ENCODE peak calls at places on chromosomes 12 and 14, in four cellular contexts. One of them, this sample, is unnamed.

GRCh38 chr14:56131865-56132830 is 13.9 kb downstream of the PELI2 start:
- DNase-seq in K562: no peak
- DNase-seq in A549: no peak
- DNase-seq in GM12878: no peak
- DNase-seq in this sample: no peak

GRCh38 chr12:52906049-52906645 is 1.3 kb upstream of the KRT8 start:
- DNase-seq in A549: no peak
- DNase-seq in K562: no peak
- DNase-seq in GM12878: no peak
- DNase-seq in this sample: no peak

GRCh38 chr14:68539311-68539737 is 253.5 kb downstream of the ZFP36L1 start:
- DNase-seq in K562: no peak
- DNase-seq in A549: no peak
- DNase-seq in GM12878: no peak
- DNase-seq in this sample: no peak

GRCh38 chr12:42144174-42144423 is 575 bp downstream of the GXYLT1 start:
- DNase-seq in K562: peak
- DNase-seq in GM12878: no peak
- DNase-seq in A549: no peak
- DNase-seq in this sample: no peak

GRCh38 chr12:117377758-117378157 is 16.3 kb upstream of the NOS1 start:
- DNase-seq in K562: peak
- DNase-seq in A549: no peak
- DNase-seq in GM12878: no peak
- DNase-seq in this sample: no peak

GRCh38 chr12:46841891-46842290 is 16.1 kb upstream of the SLC38A4 start:
- DNase-seq in A549: no peak
- DNase-seq in GM12878: no peak
- DNase-seq in K562: no peak
- DNase-seq in this sample: no peak

GRCh38 chr14:78638926-78639325 is 468.8 kb downstream of the NRXN3 start:
- DNase-seq in A549: no peak
- DNase-seq in GM12878: no peak
- DNase-seq in K562: no peak
- DNase-seq in this sample: no peak

GRCh38 chr12:51225800-51226199 is 7.9 kb upstream of the POU6F1 start:
- DNase-seq in K562: no peak
- DNase-seq in GM12878: no peak
- DNase-seq in A549: no peak
- DNase-seq in this sample: no peak

GRCh38 chr14:52313903-52314481 is at the start of gene PTGER2:
- DNase-seq in A549: peak
- DNase-seq in K562: peak
- DNase-seq in GM12878: no peak
- DNase-seq in this sample: no peak

GRCh38 chr12:5040368-5040767 is 3.3 kb upstream of the KCNA5 start:
- DNase-seq in A549: no peak
- DNase-seq in K562: no peak
- DNase-seq in GM12878: no peak
- DNase-seq in this sample: no peak

GRCh38 chr12:72723732-72724131 is 451.6 kb downstream of the TRHDE start:
- DNase-seq in GM12878: no peak
- DNase-seq in K562: no peak
- DNase-seq in A549: no peak
- DNase-seq in this sample: no peak

GRCh38 chr14:55578511-55578910 is 1.5 kb upstream of the KTN1 start:
- DNase-seq in GM12878: no peak
- DNase-seq in A549: no peak
- DNase-seq in K562: no peak
- DNase-seq in this sample: no peak

GRCh38 chr12:122028601-122029560 is 7.2 kb downstream of the BCL7A start:
- DNase-seq in GM12878: peak
- DNase-seq in A549: no peak
- DNase-seq in K562: no peak
- DNase-seq in this sample: no peak

GRCh38 chr12:109940339-109940923 is 40.4 kb downstream of the TCHP start:
- DNase-seq in A549: no peak
- DNase-seq in K562: no peak
- DNase-seq in GM12878: no peak
- DNase-seq in this sample: no peak

GRCh38 chr14:96497586-96497985 is 4.6 kb upstream of the PAPOLA start:
- DNase-seq in A549: no peak
- DNase-seq in K562: no peak
- DNase-seq in GM12878: no peak
- DNase-seq in this sample: no peak

GRCh38 chr14:90274808-90275454 is 18.6 kb downstream of the PSMC1 start:
- DNase-seq in K562: no peak
- DNase-seq in GM12878: no peak
- DNase-seq in A549: no peak
- DNase-seq in this sample: no peak

GRCh38 chr14:89226789-89227489 is 190.1 kb downstream of the FOXN3 start:
- DNase-seq in A549: no peak
- DNase-seq in GM12878: no peak
- DNase-seq in K562: no peak
- DNase-seq in this sample: no peak

GRCh38 chr12:6089041-6089823 is 35.2 kb downstream of the VWF start:
- DNase-seq in GM12878: no peak
- DNase-seq in K562: no peak
- DNase-seq in A549: no peak
- DNase-seq in this sample: peak

GRCh38 chr12:113954547-113954946 is 11.6 kb downstream of the RBM19 start:
- DNase-seq in GM12878: no peak
- DNase-seq in K562: no peak
- DNase-seq in A549: no peak
- DNase-seq in this sample: no peak

GRCh38 chr14:105898482-105899010 is 372.2 kb downstream of the TMEM121 start:
- DNase-seq in GM12878: no peak
- DNase-seq in K562: no peak
- DNase-seq in A549: no peak
- DNase-seq in this sample: no peak

GRCh38 chr14:105894125-105894977 is 368.0 kb downstream of the TMEM121 start:
- DNase-seq in GM12878: no peak
- DNase-seq in K562: peak
- DNase-seq in A549: no peak
- DNase-seq in this sample: no peak

GRCh38 chr14:105897725-105898113 is 371.3 kb downstream of the TMEM121 start:
- DNase-seq in GM12878: no peak
- DNase-seq in A549: no peak
- DNase-seq in K562: peak
- DNase-seq in this sample: no peak

GRCh38 chr14:105891631-105892452 is 365.5 kb downstream of the TMEM121 start:
- DNase-seq in K562: peak
- DNase-seq in GM12878: no peak
- DNase-seq in A549: no peak
- DNase-seq in this sample: no peak

GRCh38 chr14:105894978-105895881 is 368.8 kb downstream of the TMEM121 start:
- DNase-seq in GM12878: no peak
- DNase-seq in K562: peak
- DNase-seq in A549: no peak
- DNase-seq in this sample: no peak
- TF ChIP-seq USF2 in GM12878: no peak
- TF ChIP-seq USF2 in K562: no peak
- TF ChIP-seq USF2 in A549: no peak
- TF ChIP-seq USF2 in this sample: no peak

DNA sequence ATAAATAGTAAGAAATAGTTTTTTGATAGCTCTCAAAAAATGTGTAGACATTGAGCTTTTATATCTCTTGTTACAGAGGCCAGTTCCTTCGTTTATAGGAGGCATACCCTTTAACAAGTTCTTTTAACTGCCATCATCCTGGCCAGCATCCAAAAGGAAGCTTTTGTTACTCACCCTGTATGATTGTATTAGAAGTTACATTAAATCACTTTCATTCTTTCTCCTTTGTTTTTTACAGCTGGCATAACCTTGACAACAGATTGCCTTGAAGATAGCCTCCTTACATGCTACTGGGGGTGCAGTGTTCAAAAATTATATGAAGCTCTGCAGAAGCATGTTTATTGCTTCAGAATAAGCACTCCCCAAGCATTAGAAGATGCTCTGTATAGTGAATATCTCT is 20.1 kb downstream of the CGRRF1 start:
- DNase-seq in K562: no peak
- DNase-seq in A549: no peak
- DNase-seq in GM12878: no peak
- DNase-seq in this sample: no peak
- TF ChIP-seq RFX5 in K562: no peak
- TF ChIP-seq RFX5 in A549: no peak
- TF ChIP-seq RFX5 in GM12878: no peak
- TF ChIP-seq RFX5 in this sample: no peak

GRCh38 chr14:60355768-60356167 is 106.7 kb downstream of the PPM1A start:
- DNase-seq in GM12878: no peak
- DNase-seq in A549: no peak
- DNase-seq in K562: no peak
- DNase-seq in this sample: no peak

GRCh38 chr14:60353410-60353809 is 104.4 kb downstream of the PPM1A start:
- DNase-seq in GM12878: no peak
- DNase-seq in K562: no peak
- DNase-seq in A549: no peak
- DNase-seq in this sample: no peak

GRCh38 chr14:60363275-60363674 is 114.3 kb downstream of the PPM1A start:
- DNase-seq in A549: no peak
- DNase-seq in GM12878: no peak
- DNase-seq in K562: no peak
- DNase-seq in this sample: no peak

GRCh38 chr14:60356921-60357550 is 108.0 kb downstream of the PPM1A start:
- DNase-seq in K562: no peak
- DNase-seq in GM12878: no peak
- DNase-seq in A549: no peak
- DNase-seq in this sample: no peak

GRCh38 chr14:60357551-60357930 is 108.5 kb downstream of the PPM1A start:
- DNase-seq in GM12878: no peak
- DNase-seq in A549: no peak
- DNase-seq in K562: no peak
- DNase-seq in this sample: no peak
- TF ChIP-seq JUNB in GM12878: no peak
- TF ChIP-seq JUNB in A549: no peak
- TF ChIP-seq JUNB in K562: no peak
- TF ChIP-seq JUNB in this sample: no peak

GRCh38 chr12:86186449-86186848 is 69.7 kb downstream of the MGAT4C start:
- DNase-seq in GM12878: no peak
- DNase-seq in A549: no peak
- DNase-seq in K562: no peak
- DNase-seq in this sample: peak
- TF ChIP-seq USF2 in GM12878: no peak
- TF ChIP-seq USF2 in A549: no peak
- TF ChIP-seq USF2 in K562: no peak
- TF ChIP-seq USF2 in this sample: no peak

GRCh38 chr12:120265483-120266179 is at the start of gene PXN:
- DNase-seq in K562: peak
- DNase-seq in GM12878: peak
- DNase-seq in A549: peak
- DNase-seq in this sample: peak

GRCh38 chr12:120265203-120265482 is 387 bp downstream of the PXN start:
- DNase-seq in GM12878: no peak
- DNase-seq in A549: no peak
- DNase-seq in K562: no peak
- DNase-seq in this sample: no peak

GRCh38 chr12:120264086-120264485 is 1.4 kb downstream of the PXN start:
- DNase-seq in K562: no peak
- DNase-seq in A549: no peak
- DNase-seq in GM12878: no peak
- DNase-seq in this sample: no peak

GRCh38 chr12:120263725-120264040 is 1.8 kb downstream of the PXN start:
- DNase-seq in A549: no peak
- DNase-seq in K562: no peak
- DNase-seq in GM12878: no peak
- DNase-seq in this sample: no peak

GRCh38 chr12:120264511-120265202 is 873 bp downstream of the PXN start:
- DNase-seq in K562: no peak
- DNase-seq in GM12878: no peak
- DNase-seq in A549: no peak
- DNase-seq in this sample: no peak
- TF ChIP-seq RFX5 in K562: no peak
- TF ChIP-seq RFX5 in GM12878: no peak
- TF ChIP-seq RFX5 in A549: no peak
- TF ChIP-seq RFX5 in this sample: no peak

GRCh38 chr12:124626841-124627502 is 59.6 kb upstream of the NCOR2 start:
- DNase-seq in A549: no peak
- DNase-seq in GM12878: no peak
- DNase-seq in K562: no peak
- DNase-seq in this sample: no peak
- TF ChIP-seq JUNB in A549: no peak
- TF ChIP-seq JUNB in GM12878: no peak
- TF ChIP-seq JUNB in K562: no peak
- TF ChIP-seq JUNB in this sample: no peak

GRCh38 chr12:105804591-105805265 is 334.0 kb downstream of the NUAK1 start:
- DNase-seq in K562: no peak
- DNase-seq in A549: no peak
- DNase-seq in GM12878: no peak
- DNase-seq in this sample: no peak
- TF ChIP-seq USF2 in K562: no peak
- TF ChIP-seq USF2 in A549: no peak
- TF ChIP-seq USF2 in GM12878: no peak
- TF ChIP-seq USF2 in this sample: no peak

GRCh38 chr12:75892779-75893408 is 138.7 kb downstream of the PHLDA1 start:
- DNase-seq in A549: no peak
- DNase-seq in K562: peak
- DNase-seq in GM12878: no peak
- DNase-seq in this sample: no peak
- TF ChIP-seq RFX5 in A549: no peak
- TF ChIP-seq RFX5 in K562: no peak
- TF ChIP-seq RFX5 in GM12878: no peak
- TF ChIP-seq RFX5 in this sample: no peak

DNA sequence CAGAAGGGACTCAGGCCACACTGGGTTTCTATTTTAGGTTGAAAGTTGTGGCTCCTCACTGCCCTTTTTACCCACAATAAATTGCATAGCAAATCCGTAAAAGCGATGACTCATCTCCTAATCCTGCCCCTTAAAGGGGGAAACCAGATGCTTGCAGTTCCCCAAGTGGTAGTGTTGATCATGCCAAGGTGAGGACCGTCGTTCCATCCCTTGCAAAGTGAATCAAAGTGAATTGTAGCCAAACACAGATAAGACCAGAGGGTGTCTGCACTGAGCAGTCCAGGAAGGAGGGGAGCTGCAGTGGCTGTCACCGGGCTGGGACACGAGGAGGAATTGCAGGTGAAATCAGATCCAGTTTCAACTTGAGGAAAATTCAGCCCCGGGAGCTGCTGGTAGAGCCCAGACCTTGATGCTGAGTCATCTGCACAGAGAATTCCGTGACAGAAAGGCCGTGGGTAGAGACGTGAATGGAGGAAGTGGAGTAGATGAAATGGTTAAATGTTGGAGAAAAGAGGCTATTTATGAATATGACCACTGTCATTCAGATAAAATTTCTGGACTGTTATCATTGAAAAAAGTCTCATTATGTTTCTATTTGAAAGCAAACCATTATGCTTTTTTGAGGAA is 44.2 kb upstream of the MMP17 start:
- DNase-seq in GM12878: peak
- DNase-seq in A549: peak
- DNase-seq in K562: peak
- DNase-seq in this sample: no peak
- TF ChIP-seq JUNB in GM12878: peak
- TF ChIP-seq JUNB in A549: no peak
- TF ChIP-seq JUNB in K562: no peak
- TF ChIP-seq JUNB in this sample: no peak

GRCh38 chr12:3680919-3681594 is 71.9 kb downstream of the CRACR2A start:
- DNase-seq in GM12878: no peak
- DNase-seq in A549: no peak
- DNase-seq in K562: no peak
- DNase-seq in this sample: no peak
- TF ChIP-seq USF2 in GM12878: no peak
- TF ChIP-seq USF2 in A549: no peak
- TF ChIP-seq USF2 in K562: no peak
- TF ChIP-seq USF2 in this sample: no peak

This sample was measured in HepG2.